ENCODE peak calls at places on chromosome 14, in nine cellular contexts. One of them, this sample, is unnamed.

GRCh38 chr14:62662811-62663477 is 382.3 kb downstream of the KCNH5 start:
- DNase-seq in spleen: no peak
- DNase-seq in stomach: no peak
- DNase-seq in neuronal stem cell: no peak
- DNase-seq in psoas muscle: no peak
- DNase-seq in PC-3: no peak
- DNase-seq in GM23248: no peak
- DNase-seq in H9: peak; percentile 38
- DNase-seq in tibial artery: no peak
- DNase-seq in this sample: no peak

GRCh38 chr14:104094709-104095425 is 9.4 kb downstream of the ASPG start:
- DNase-seq in tibial artery: no peak
- DNase-seq in psoas muscle: peak; percentile 69
- DNase-seq in PC-3: peak; percentile 70
- DNase-seq in neuronal stem cell: peak; percentile 76
- DNase-seq in spleen: peak; percentile 89
- DNase-seq in H9: peak; percentile 89
- DNase-seq in GM23248: peak; percentile 55
- DNase-seq in stomach: peak; percentile 85
- DNase-seq in this sample: peak; percentile 59

GRCh38 chr14:96100171-96101064 is 61.3 kb downstream of the C14orf132 start:
- DNase-seq in spleen: peak; percentile 81
- DNase-seq in PC-3: peak; percentile 78
- DNase-seq in H9: peak; percentile 90
- DNase-seq in GM23248: peak; percentile 86
- DNase-seq in tibial artery: peak; percentile 81
- DNase-seq in neuronal stem cell: peak; percentile 78
- DNase-seq in psoas muscle: peak; percentile 79
- DNase-seq in stomach: peak; percentile 77
- DNase-seq in this sample: peak; percentile 45

GRCh38 chr14:50360093-50360492 is 36.6 kb downstream of the CDKL1 start:
- DNase-seq in tibial artery: no peak
- DNase-seq in spleen: no peak
- DNase-seq in GM23248: no peak
- DNase-seq in stomach: no peak
- DNase-seq in psoas muscle: no peak
- DNase-seq in H9: no peak
- DNase-seq in PC-3: no peak
- DNase-seq in neuronal stem cell: no peak
- DNase-seq in this sample: no peak

GRCh38 chr14:100486025-100486828 is 101.0 kb downstream of the BEGAIN start:
- DNase-seq in stomach: peak; percentile 45
- DNase-seq in H9: peak; percentile 89
- DNase-seq in psoas muscle: peak; percentile 78
- DNase-seq in spleen: no peak
- DNase-seq in neuronal stem cell: peak; percentile 84
- DNase-seq in PC-3: peak; percentile 66
- DNase-seq in tibial artery: no peak
- DNase-seq in GM23248: peak; percentile 95
- DNase-seq in this sample: peak; percentile 49

GRCh38 chr14:38001501-38001900 is 206.2 kb upstream of the SSTR1 start:
- DNase-seq in PC-3: no peak
- DNase-seq in H9: no peak
- DNase-seq in psoas muscle: no peak
- DNase-seq in GM23248: no peak
- DNase-seq in neuronal stem cell: no peak
- DNase-seq in spleen: no peak
- DNase-seq in tibial artery: no peak
- DNase-seq in stomach: no peak
- DNase-seq in this sample: no peak

GRCh38 chr14:35044939-35045797 is 904 bp upstream of the FAM177A1 start:
- DNase-seq in spleen: no peak
- DNase-seq in stomach: no peak
- DNase-seq in GM23248: peak; percentile 61
- DNase-seq in psoas muscle: no peak
- DNase-seq in tibial artery: no peak
- DNase-seq in H9: no peak
- DNase-seq in PC-3: no peak
- DNase-seq in neuronal stem cell: no peak
- DNase-seq in this sample: no peak

GRCh38 chr14:98136019-98136418 is 1136.0 kb downstream of the BCL11B start:
- DNase-seq in stomach: no peak
- DNase-seq in GM23248: no peak
- DNase-seq in psoas muscle: no peak
- DNase-seq in PC-3: no peak
- DNase-seq in neuronal stem cell: no peak
- DNase-seq in H9: no peak
- DNase-seq in tibial artery: no peak
- DNase-seq in spleen: no peak
- DNase-seq in this sample: no peak

GRCh38 chr14:77613207-77613606 is 3.2 kb downstream of the SPTLC2 start:
- DNase-seq in GM23248: peak; percentile 53
- DNase-seq in H9: no peak
- DNase-seq in PC-3: peak; percentile 50
- DNase-seq in stomach: no peak
- DNase-seq in neuronal stem cell: no peak
- DNase-seq in psoas muscle: no peak
- DNase-seq in spleen: no peak
- DNase-seq in tibial artery: no peak
- DNase-seq in this sample: no peak

GRCh38 chr14:77610553-77610952 is 5.9 kb downstream of the SPTLC2 start:
- DNase-seq in psoas muscle: no peak
- DNase-seq in stomach: no peak
- DNase-seq in GM23248: no peak
- DNase-seq in neuronal stem cell: no peak
- DNase-seq in PC-3: no peak
- DNase-seq in spleen: no peak
- DNase-seq in H9: no peak
- DNase-seq in tibial artery: no peak
- DNase-seq in this sample: no peak

GRCh38 chr14:77607741-77608302 is 8.6 kb downstream of the SPTLC2 start:
- DNase-seq in tibial artery: no peak
- DNase-seq in H9: peak; percentile 34
- DNase-seq in neuronal stem cell: no peak
- DNase-seq in stomach: no peak
- DNase-seq in spleen: no peak
- DNase-seq in GM23248: no peak
- DNase-seq in PC-3: no peak
- DNase-seq in psoas muscle: no peak
- DNase-seq in this sample: no peak

GRCh38 chr14:77612011-77612620 is 4.3 kb downstream of the SPTLC2 start:
- DNase-seq in PC-3: peak; percentile 52
- DNase-seq in psoas muscle: no peak
- DNase-seq in spleen: no peak
- DNase-seq in GM23248: peak; percentile 60
- DNase-seq in tibial artery: no peak
- DNase-seq in H9: no peak
- DNase-seq in neuronal stem cell: no peak
- DNase-seq in stomach: no peak
- DNase-seq in this sample: no peak

GRCh38 chr14:77609902-77610301 is 6.5 kb downstream of the SPTLC2 start:
- DNase-seq in psoas muscle: no peak
- DNase-seq in neuronal stem cell: no peak
- DNase-seq in spleen: no peak
- DNase-seq in H9: no peak
- DNase-seq in tibial artery: no peak
- DNase-seq in GM23248: no peak
- DNase-seq in PC-3: no peak
- DNase-seq in stomach: no peak
- DNase-seq in this sample: no peak
- H3K4me1 ChIP-seq in psoas muscle: no peaks in the 10 kb centered on the region
- H3K4me1 ChIP-seq in neuronal stem cell: peaks cover 6% of the 10 kb centered on the region
- H3K4me1 ChIP-seq in spleen: peaks cover 93% of the 10 kb centered on the region
- H3K4me1 ChIP-seq in H9: no peaks in the 10 kb centered on the region
- H3K4me1 ChIP-seq in tibial artery: no peaks in the 10 kb centered on the region
- H3K4me1 ChIP-seq in GM23248: peaks cover 35% of the 10 kb centered on the region
- H3K4me1 ChIP-seq in PC-3: peaks cover 24% of the 10 kb centered on the region
- H3K4me1 ChIP-seq in stomach: peaks cover 58% of the 10 kb centered on the region
- H3K4me1 ChIP-seq in this sample: peaks cover 23% of the 10 kb centered on the region

DNA sequence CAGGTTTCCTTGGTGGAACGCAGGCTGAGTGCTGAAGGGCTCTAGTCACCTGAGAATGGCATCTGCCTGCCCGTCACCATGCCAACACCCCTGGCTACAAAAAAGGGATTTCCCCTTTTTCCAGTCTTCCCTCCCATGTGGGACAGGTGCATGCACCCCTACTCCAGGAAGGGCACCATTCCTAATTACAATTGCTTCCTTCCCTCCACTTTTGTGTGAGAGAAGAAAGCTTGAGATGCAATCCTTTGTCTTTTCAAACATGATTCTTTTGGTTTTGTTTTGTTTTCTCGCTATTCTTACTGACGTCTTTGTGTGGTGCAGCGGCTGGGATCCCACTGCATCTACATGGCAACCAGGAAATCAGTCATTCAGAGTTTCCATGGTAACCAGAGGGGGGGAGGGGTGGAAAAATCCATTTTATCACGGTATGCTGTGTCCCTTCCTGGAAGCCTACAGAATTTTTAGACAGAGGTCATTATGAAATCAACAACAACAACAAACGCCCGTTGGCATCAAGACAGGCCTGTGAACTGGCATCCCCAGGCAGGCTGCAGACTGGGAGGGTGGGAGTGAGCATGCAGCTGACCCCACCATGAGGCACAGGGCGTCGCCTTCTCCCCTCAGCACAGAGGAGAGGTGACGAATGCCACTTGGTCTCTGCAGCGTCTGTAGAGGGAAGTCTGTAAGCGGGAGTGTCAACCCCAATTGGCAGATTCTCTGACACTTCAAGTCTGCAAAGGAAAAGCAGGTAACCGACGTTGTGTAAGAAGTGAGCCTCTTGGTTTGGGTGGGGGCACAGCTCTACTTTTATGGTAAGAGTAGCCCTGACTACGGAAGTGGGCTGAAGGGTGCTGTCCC is 13.6 kb upstream of the GNG2 start:
- DNase-seq in spleen: peak; percentile 93
- DNase-seq in neuronal stem cell: peak; percentile 87
- DNase-seq in PC-3: no peak
- DNase-seq in tibial artery: no peak
- DNase-seq in H9: peak; percentile 81
- DNase-seq in psoas muscle: peak; percentile 56
- DNase-seq in GM23248: no peak
- DNase-seq in stomach: peak; percentile 45
- DNase-seq in this sample: peak; percentile 94
- H3K27ac ChIP-seq in spleen: peak overlapping the region; percentile 92
- H3K27ac ChIP-seq in neuronal stem cell: peak overlapping the region; percentile 78
- H3K27ac ChIP-seq in PC-3: no peak overlapping the region
- H3K27ac ChIP-seq in tibial artery: no peak overlapping the region
- H3K27ac ChIP-seq in H9: peak overlapping the region; percentile 49
- H3K27ac ChIP-seq in psoas muscle: no peak overlapping the region
- H3K27ac ChIP-seq in GM23248: no peak overlapping the region
- H3K27ac ChIP-seq in stomach: peak overlapping the region; percentile 65
- H3K27ac ChIP-seq in this sample: peak overlapping the region; percentile 99

GRCh38 chr14:61557854-61558253 is 137.5 kb upstream of the HIF1A start:
- DNase-seq in psoas muscle: no peak
- DNase-seq in H9: no peak
- DNase-seq in neuronal stem cell: no peak
- DNase-seq in GM23248: no peak
- DNase-seq in tibial artery: no peak
- DNase-seq in spleen: no peak
- DNase-seq in stomach: no peak
- DNase-seq in PC-3: no peak
- DNase-seq in this sample: no peak

GRCh38 chr14:61558271-61558670 is 137.0 kb upstream of the HIF1A start:
- DNase-seq in stomach: no peak
- DNase-seq in tibial artery: no peak
- DNase-seq in PC-3: no peak
- DNase-seq in GM23248: no peak
- DNase-seq in spleen: no peak
- DNase-seq in H9: no peak
- DNase-seq in psoas muscle: no peak
- DNase-seq in neuronal stem cell: no peak
- DNase-seq in this sample: no peak

GRCh38 chr14:61561144-61561543 is 134.2 kb upstream of the HIF1A start:
- DNase-seq in GM23248: peak; percentile 59
- DNase-seq in tibial artery: no peak
- DNase-seq in psoas muscle: no peak
- DNase-seq in spleen: no peak
- DNase-seq in H9: no peak
- DNase-seq in neuronal stem cell: no peak
- DNase-seq in stomach: no peak
- DNase-seq in PC-3: peak; percentile 93
- DNase-seq in this sample: no peak

GRCh38 chr14:61560323-61560722 is 135.0 kb upstream of the HIF1A start:
- DNase-seq in neuronal stem cell: no peak
- DNase-seq in tibial artery: no peak
- DNase-seq in stomach: no peak
- DNase-seq in spleen: no peak
- DNase-seq in psoas muscle: no peak
- DNase-seq in PC-3: peak; percentile 52
- DNase-seq in H9: no peak
- DNase-seq in GM23248: no peak
- DNase-seq in this sample: no peak

DNA sequence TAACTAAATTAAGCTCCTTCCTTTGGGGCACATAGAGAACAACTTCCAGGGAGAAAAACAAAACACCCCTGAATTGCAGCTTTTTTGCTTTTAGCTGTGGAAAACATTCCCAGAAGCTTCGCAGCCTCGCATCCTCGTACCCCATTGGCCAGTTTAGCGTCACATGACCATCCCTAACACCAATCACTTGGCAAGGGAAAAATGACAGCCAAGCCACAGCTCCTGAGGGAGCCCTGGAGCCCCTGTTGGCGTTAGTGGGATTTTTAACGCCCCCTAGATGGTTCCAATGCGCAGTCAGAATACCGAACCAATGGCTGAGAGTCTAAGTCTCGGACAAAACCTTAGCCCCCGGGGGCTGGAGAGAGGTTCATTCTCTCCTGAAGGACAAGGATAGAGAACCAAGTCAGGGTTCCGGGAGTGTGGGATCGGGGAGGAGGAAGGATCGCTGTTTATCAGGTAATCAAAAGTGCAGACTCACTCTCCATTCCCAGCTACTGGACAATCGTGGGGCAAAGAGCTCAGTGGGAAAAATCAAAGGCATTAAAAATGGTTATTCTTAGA is 135.6 kb upstream of the HIF1A start:
- DNase-seq in GM23248: no peak
- DNase-seq in spleen: no peak
- DNase-seq in neuronal stem cell: no peak
- DNase-seq in psoas muscle: no peak
- DNase-seq in PC-3: no peak
- DNase-seq in stomach: no peak
- DNase-seq in tibial artery: no peak
- DNase-seq in H9: peak; percentile 39
- DNase-seq in this sample: no peak
- H3K4me1 ChIP-seq in GM23248: peaks cover 68% of the 10 kb centered on the region
- H3K4me1 ChIP-seq in spleen: peaks cover 40% of the 10 kb centered on the region
- H3K4me1 ChIP-seq in neuronal stem cell: peaks cover 8% of the 10 kb centered on the region
- H3K4me1 ChIP-seq in psoas muscle: peaks cover 37% of the 10 kb centered on the region
- H3K4me1 ChIP-seq in PC-3: peaks cover 90% of the 10 kb centered on the region
- H3K4me1 ChIP-seq in stomach: peaks cover 40% of the 10 kb centered on the region
- H3K4me1 ChIP-seq in tibial artery: peaks cover 21% of the 10 kb centered on the region
- H3K4me1 ChIP-seq in H9: no peaks in the 10 kb centered on the region
- H3K4me1 ChIP-seq in this sample: no peaks in the 10 kb centered on the region

DNA sequence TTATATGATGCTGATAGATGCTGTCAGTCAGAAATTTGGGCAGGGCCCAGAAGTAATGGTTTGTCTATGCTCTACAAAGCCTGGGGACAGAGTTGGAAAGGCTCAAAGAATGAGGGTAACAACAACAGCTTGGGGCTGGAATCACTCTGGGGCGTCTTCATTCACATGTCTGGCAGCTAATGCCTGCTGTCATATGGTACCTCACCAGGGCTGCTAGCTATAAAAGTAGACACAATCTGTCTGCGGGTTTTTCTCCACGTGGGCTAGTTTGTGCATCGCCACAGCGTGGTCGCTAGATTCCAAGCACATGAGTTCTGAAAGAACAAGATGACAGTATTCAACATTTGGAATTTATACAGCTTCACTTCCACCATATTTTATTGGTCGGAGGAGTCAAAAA is 176.5 kb downstream of the BMP4 start:
- DNase-seq in stomach: no peak
- DNase-seq in GM23248: no peak
- DNase-seq in H9: no peak
- DNase-seq in tibial artery: no peak
- DNase-seq in neuronal stem cell: no peak
- DNase-seq in PC-3: no peak
- DNase-seq in psoas muscle: no peak
- DNase-seq in spleen: no peak
- DNase-seq in this sample: no peak
- H3K27ac ChIP-seq in stomach: no peak overlapping the region
- H3K27ac ChIP-seq in GM23248: no peak overlapping the region
- H3K27ac ChIP-seq in H9: no peak overlapping the region
- H3K27ac ChIP-seq in tibial artery: no peak overlapping the region
- H3K27ac ChIP-seq in neuronal stem cell: no peak overlapping the region
- H3K27ac ChIP-seq in PC-3: no peak overlapping the region
- H3K27ac ChIP-seq in psoas muscle: no peak overlapping the region
- H3K27ac ChIP-seq in spleen: no peak overlapping the region
- H3K27ac ChIP-seq in this sample: no peak overlapping the region